ENCODE peak calls at places on chromosomes 5 and 9, in nine cellular contexts. U, H, D, J, C, Y, T, E and V are unnamed samples.

GRCh38 chr5:54311178-54311811 is 922 bp upstream of the ARL15 start:
- DNase-seq in U (peak), H (peak), D (no peak), J (no peak), C (peak), Y (no peak), T (no peak), E (no peak), V (no peak)

GRCh38 chr5:2887401-2888348 is 136.2 kb upstream of the IRX2 start:
- DNase-seq in U (no peak), H (no peak), D (no peak), J (no peak), C (no peak), Y (no peak), T (no peak), E (no peak), V (no peak)

GRCh38 chr9:103444157-103444556 is 449.0 kb downstream of the CYLC2 start:
- DNase-seq in U (no peak), H (peak), D (no peak), J (no peak), C (no peak), Y (no peak), T (no peak), E (no peak), V (no peak)

GRCh38 chr9:135463140-135463539 is 16.4 kb upstream of the PPP1R26 start:
- DNase-seq in U (no peak), H (no peak), D (no peak), J (no peak), C (peak), Y (no peak), T (no peak), E (no peak), V (no peak)

GRCh38 chr9:97703437-97704326 is 6.5 kb upstream of the XPA start:
- DNase-seq in U (no peak), H (peak), D (peak), J (no peak), C (peak), Y (no peak), T (no peak), E (peak), V (no peak)

GRCh38 chr5:178278358-178279023 is 45.9 kb upstream of the PHYKPL start:
- DNase-seq in U (no peak), H (no peak), D (no peak), J (no peak), C (no peak), Y (no peak), T (peak), E (no peak), V (no peak)

GRCh38 chr9:19286634-19287188 is 56.2 kb downstream of the DENND4C start:
- DNase-seq in U (no peak), H (peak), D (no peak), J (no peak), C (peak), Y (no peak), T (no peak), E (no peak), V (no peak)

GRCh38 chr9:37873955-37874354 is 30.0 kb downstream of the SLC25A51 start:
- DNase-seq in U (no peak), H (no peak), D (no peak), J (no peak), C (no peak), Y (no peak), T (no peak), E (no peak), V (no peak)

GRCh38 chr5:132001647-132002561 is 9.6 kb downstream of the ACSL6 start:
- DNase-seq in U (peak), H (peak), D (peak), J (peak), C (peak), Y (no peak), T (peak), E (no peak), V (no peak)

GRCh38 chr5:10250804-10251276 is 760 bp downstream of the CCT5 start:
- DNase-seq in U (no peak), H (peak), D (no peak), J (no peak), C (no peak), Y (no peak), T (no peak), E (no peak), V (no peak)

GRCh38 chr5:89265511-89266169 is 382.7 kb upstream of the MEF2C start:
- DNase-seq in U (no peak), H (peak), D (no peak), J (no peak), C (peak), Y (no peak), T (no peak), E (no peak), V (no peak)

GRCh38 chr9:124810513-124811355 is 33.8 kb downstream of the OLFML2A start:
- DNase-seq in U (peak), H (peak), D (no peak), J (no peak), C (peak), Y (no peak), T (no peak), E (no peak), V (no peak)

GRCh38 chr5:174082286-174082685 is 36.8 kb downstream of the NSG2 start:
- DNase-seq in U (no peak), H (no peak), D (no peak), J (no peak), C (no peak), Y (no peak), T (no peak), E (no peak), V (no peak)

GRCh38 chr9:98132806-98133631 is 14.0 kb upstream of the TRIM14 start:
- DNase-seq in U (no peak), H (no peak), D (no peak), J (no peak), C (no peak), Y (no peak), T (no peak), E (no peak), V (no peak)

GRCh38 chr5:71905804-71906711 is 187.0 kb downstream of the CARTPT start:
- DNase-seq in U (no peak), H (no peak), D (no peak), J (no peak), C (no peak), Y (no peak), T (no peak), E (peak), V (no peak)

GRCh38 chr9:96122756-96123155 is 179.2 kb downstream of the HSD17B3 start:
- DNase-seq in U (no peak), H (peak), D (no peak), J (no peak), C (peak), Y (no peak), T (no peak), E (no peak), V (no peak)

GRCh38 chr9:134408389-134408788 is 82.1 kb downstream of the RXRA start:
- DNase-seq in U (no peak), H (no peak), D (no peak), J (peak), C (no peak), Y (no peak), T (peak), E (no peak), V (no peak)

GRCh38 chr5:17374973-17375844 is 122.8 kb upstream of the TAF11L2 start:
- DNase-seq in U (peak), H (peak), D (no peak), J (no peak), C (peak), Y (no peak), T (no peak), E (no peak), V (no peak)

GRCh38 chr5:113057437-113058052 is 80.9 kb downstream of the DCP2 start:
- DNase-seq in U (peak), H (no peak), D (no peak), J (no peak), C (no peak), Y (no peak), T (no peak), E (no peak), V (no peak)

GRCh38 chr5:136364307-136364706 is 1.0 kb downstream of the TRPC7 start:
- DNase-seq in U (peak), H (no peak), D (no peak), J (no peak), C (no peak), Y (no peak), T (no peak), E (no peak), V (no peak)

DNA sequence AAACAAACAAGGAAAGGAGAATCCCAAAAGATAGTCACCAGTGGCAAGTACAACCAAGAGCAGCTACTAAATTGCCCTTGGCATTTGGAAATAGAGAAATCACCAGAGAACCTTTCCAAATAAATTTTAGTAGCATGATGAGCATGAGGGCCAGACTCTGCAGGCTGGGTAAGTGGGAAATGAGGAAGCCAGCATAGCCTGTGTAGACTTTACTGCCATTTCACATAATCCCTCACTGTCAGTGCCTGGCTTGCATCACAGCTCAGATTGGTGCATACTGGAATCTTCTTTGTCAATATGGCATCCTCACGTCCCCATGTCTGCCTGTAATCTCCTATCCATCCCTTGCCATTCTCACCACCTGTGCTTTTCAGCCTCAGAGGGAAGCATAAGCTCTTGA is 14.5 kb downstream of the GRAMD2B start:
- DNase-seq in U (no peak), H (no peak), D (no peak), J (no peak), C (no peak), Y (no peak), T (no peak), E (no peak), V (no peak)
- H3K27ac ChIP-seq in U (no peak), H (no peak), D (no peak), J (no peak), C (no peak), Y (no peak), T (no peak), E (no peak), V (peak)

DNA sequence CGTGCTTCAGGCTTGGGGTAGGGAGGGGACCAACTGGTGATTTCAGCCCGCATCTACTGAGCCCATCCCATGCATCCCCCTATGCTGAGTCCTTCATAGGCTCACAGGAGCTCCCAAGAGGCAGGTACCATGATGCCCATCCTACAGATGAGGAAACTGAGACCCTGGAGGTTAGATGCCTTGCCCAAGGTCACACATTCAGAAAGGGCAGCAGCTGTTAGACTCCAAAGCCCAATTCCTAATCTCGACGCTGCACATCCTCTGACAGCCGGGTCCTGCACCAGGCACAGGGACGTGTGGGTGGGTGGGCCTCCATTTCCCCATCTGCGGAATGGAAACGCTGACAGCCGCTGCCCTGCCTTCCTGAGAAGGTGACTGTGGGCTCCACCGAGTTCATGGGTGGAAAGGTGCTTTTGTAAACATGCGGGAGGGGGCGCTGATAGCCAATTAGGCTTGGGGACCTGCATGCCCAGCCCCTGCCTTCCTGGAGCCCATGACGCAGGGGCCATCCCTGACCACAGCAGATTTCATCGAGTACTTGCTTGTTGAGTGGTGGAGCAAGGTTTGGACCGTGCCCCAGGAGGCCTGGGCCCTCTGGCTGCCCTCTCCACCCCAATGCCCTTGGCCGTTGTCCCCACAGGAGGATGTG is 2.2 kb downstream of the DNM1 start:
- DNase-seq in U (peak), H (no peak), D (no peak), J (no peak), C (no peak), Y (no peak), T (no peak), E (no peak), V (no peak)
- H3K27ac ChIP-seq in U (no peak), H (no peak), D (no peak), J (no peak), C (no peak), Y (no peak), T (no peak), E (peak), V (no peak)

GRCh38 chr9:128558431-128559310 is 6.3 kb downstream of the SPTAN1 start:
- DNase-seq in U (peak), H (peak), D (peak), J (peak), C (peak), Y (no peak), T (peak), E (peak), V (peak)
- H3K27ac ChIP-seq in U (peak), H (peak), D (peak), J (peak), C (peak), Y (no peak), T (peak), E (peak), V (peak)

GRCh38 chr9:107284636-107285035 is 1.6 kb downstream of the RAD23B start:
- DNase-seq in U (no peak), H (no peak), D (no peak), J (no peak), C (no peak), Y (no peak), T (no peak), E (no peak), V (no peak)
- H3K27ac ChIP-seq in U (peak), H (peak), D (peak), J (peak), C (peak), Y (peak), T (peak), E (peak), V (peak)

GRCh38 chr5:172113036-172113435 is 75.0 kb downstream of the STK10 start:
- DNase-seq in U (no peak), H (no peak), D (no peak), J (no peak), C (peak), Y (peak), T (no peak), E (no peak), V (no peak)

GRCh38 chr5:172117977-172118701 is 69.9 kb downstream of the STK10 start:
- DNase-seq in U (no peak), H (no peak), D (no peak), J (no peak), C (no peak), Y (no peak), T (no peak), E (no peak), V (no peak)

GRCh38 chr5:172110921-172111873 is 76.8 kb downstream of the STK10 start:
- DNase-seq in U (peak), H (peak), D (no peak), J (no peak), C (peak), Y (peak), T (peak), E (no peak), V (no peak)

GRCh38 chr5:172115541-172115982 is 72.5 kb downstream of the STK10 start:
- DNase-seq in U (no peak), H (no peak), D (no peak), J (no peak), C (no peak), Y (peak), T (no peak), E (no peak), V (no peak)

DNA sequence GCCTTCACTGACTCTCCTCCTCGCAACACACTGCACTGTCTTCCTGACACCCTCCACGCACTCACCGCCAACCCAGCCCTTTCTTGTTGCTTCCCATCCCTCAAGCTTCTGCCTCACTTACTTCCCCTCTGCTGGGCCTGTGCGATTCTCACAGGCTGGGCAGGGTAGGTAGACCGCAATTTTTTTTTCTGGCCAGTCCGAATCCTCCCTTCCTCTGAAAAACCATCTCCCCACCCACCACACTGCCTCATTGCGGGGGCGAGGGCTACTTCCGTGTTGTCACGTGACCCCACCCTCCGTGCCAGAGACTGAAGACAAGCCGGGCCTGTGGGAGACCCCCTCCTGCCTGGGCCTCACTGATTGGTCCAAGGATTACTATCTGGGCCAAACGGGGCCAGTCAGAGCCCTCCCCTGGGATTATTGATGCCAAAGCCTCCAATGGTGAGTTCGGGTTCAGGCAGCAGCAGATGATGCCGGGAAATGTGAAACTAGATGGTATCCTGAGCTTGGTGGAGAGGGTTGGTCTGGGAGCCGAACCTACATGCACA is 73.1 kb downstream of the STK10 start:
- DNase-seq in U (peak), H (no peak), D (no peak), J (peak), C (no peak), Y (peak), T (peak), E (no peak), V (no peak)
- H3K27ac ChIP-seq in U (peak), H (no peak), D (peak), J (no peak), C (no peak), Y (peak), T (no peak), E (no peak), V (no peak)

GRCh38 chr9:114588671-114589526 is 1.3 kb downstream of the ATP6V1G1 start:
- DNase-seq in U (peak), H (peak), D (no peak), J (no peak), C (peak), Y (no peak), T (no peak), E (no peak), V (no peak)
- H3K27ac ChIP-seq in U (peak), H (peak), D (peak), J (peak), C (peak), Y (peak), T (peak), E (peak), V (peak)